ENCODE peak calls at places on chromosome 10, in five cellular contexts. One of them, this sample, is unnamed.

GRCh38 chr10:71878327-71879034 is 27.4 kb upstream of the PSAP start:
- DNase-seq in stimulated activated CD4-positive, alpha-beta T cell treated with anti-CD3 and anti-CD28 coated beads, TNF-alpha, amount 100 ng/mL, for 1 hour: no peak
- DNase-seq in OCI-LY7: peak
- DNase-seq in HTR-8/SVneo: no peak
- DNase-seq in Daoy: no peak
- DNase-seq in this sample: no peak

GRCh38 chr10:115921795-115922194 is 351.2 kb downstream of the GFRA1 start:
- DNase-seq in OCI-LY7: no peak
- DNase-seq in stimulated activated CD4-positive, alpha-beta T cell treated with anti-CD3 and anti-CD28 coated beads, TNF-alpha, amount 100 ng/mL, for 1 hour: no peak
- DNase-seq in HTR-8/SVneo: no peak
- DNase-seq in Daoy: no peak
- DNase-seq in this sample: no peak

GRCh38 chr10:90857635-90858488 is at the start of gene HTR7:
- DNase-seq in stimulated activated CD4-positive, alpha-beta T cell treated with anti-CD3 and anti-CD28 coated beads, TNF-alpha, amount 100 ng/mL, for 1 hour: peak
- DNase-seq in OCI-LY7: peak
- DNase-seq in Daoy: peak
- DNase-seq in HTR-8/SVneo: no peak
- DNase-seq in this sample: peak

GRCh38 chr10:79049931-79050895 is 18.6 kb upstream of the ZMIZ1 start:
- DNase-seq in Daoy: peak
- DNase-seq in OCI-LY7: no peak
- DNase-seq in HTR-8/SVneo: no peak
- DNase-seq in stimulated activated CD4-positive, alpha-beta T cell treated with anti-CD3 and anti-CD28 coated beads, TNF-alpha, amount 100 ng/mL, for 1 hour: no peak
- DNase-seq in this sample: no peak

GRCh38 chr10:62885656-62886461 is 69.7 kb upstream of the EGR2 start:
- DNase-seq in stimulated activated CD4-positive, alpha-beta T cell treated with anti-CD3 and anti-CD28 coated beads, TNF-alpha, amount 100 ng/mL, for 1 hour: no peak
- DNase-seq in Daoy: peak
- DNase-seq in OCI-LY7: no peak
- DNase-seq in HTR-8/SVneo: peak
- DNase-seq in this sample: no peak

GRCh38 chr10:84715911-84716310 is 387.5 kb downstream of the CCSER2 start:
- DNase-seq in HTR-8/SVneo: peak
- DNase-seq in stimulated activated CD4-positive, alpha-beta T cell treated with anti-CD3 and anti-CD28 coated beads, TNF-alpha, amount 100 ng/mL, for 1 hour: no peak
- DNase-seq in Daoy: no peak
- DNase-seq in OCI-LY7: peak
- DNase-seq in this sample: peak

GRCh38 chr10:11936389-11937152 is 106.0 kb downstream of the UPF2 start:
- DNase-seq in stimulated activated CD4-positive, alpha-beta T cell treated with anti-CD3 and anti-CD28 coated beads, TNF-alpha, amount 100 ng/mL, for 1 hour: no peak
- DNase-seq in Daoy: no peak
- DNase-seq in HTR-8/SVneo: no peak
- DNase-seq in OCI-LY7: no peak
- DNase-seq in this sample: no peak

GRCh38 chr10:58179238-58179637 is 88.5 kb downstream of the IPMK start:
- DNase-seq in OCI-LY7: no peak
- DNase-seq in Daoy: no peak
- DNase-seq in HTR-8/SVneo: no peak
- DNase-seq in stimulated activated CD4-positive, alpha-beta T cell treated with anti-CD3 and anti-CD28 coated beads, TNF-alpha, amount 100 ng/mL, for 1 hour: no peak
- DNase-seq in this sample: no peak

GRCh38 chr10:42940487-42941157 is 136.2 kb upstream of the RET start:
- DNase-seq in OCI-LY7: no peak
- DNase-seq in HTR-8/SVneo: no peak
- DNase-seq in Daoy: no peak
- DNase-seq in stimulated activated CD4-positive, alpha-beta T cell treated with anti-CD3 and anti-CD28 coated beads, TNF-alpha, amount 100 ng/mL, for 1 hour: no peak
- DNase-seq in this sample: no peak

GRCh38 chr10:112209534-112210200 is 26.1 kb upstream of the GPAM start:
- DNase-seq in Daoy: peak
- DNase-seq in stimulated activated CD4-positive, alpha-beta T cell treated with anti-CD3 and anti-CD28 coated beads, TNF-alpha, amount 100 ng/mL, for 1 hour: no peak
- DNase-seq in HTR-8/SVneo: no peak
- DNase-seq in OCI-LY7: no peak
- DNase-seq in this sample: no peak

GRCh38 chr10:22369433-22370072 is 24.3 kb downstream of the SPAG6 start:
- DNase-seq in stimulated activated CD4-positive, alpha-beta T cell treated with anti-CD3 and anti-CD28 coated beads, TNF-alpha, amount 100 ng/mL, for 1 hour: no peak
- DNase-seq in OCI-LY7: no peak
- DNase-seq in Daoy: peak
- DNase-seq in HTR-8/SVneo: no peak
- DNase-seq in this sample: no peak

GRCh38 chr10:18886102-18886501 is 162.5 kb upstream of the MALRD1 start:
- DNase-seq in HTR-8/SVneo: peak
- DNase-seq in Daoy: peak
- DNase-seq in OCI-LY7: no peak
- DNase-seq in stimulated activated CD4-positive, alpha-beta T cell treated with anti-CD3 and anti-CD28 coated beads, TNF-alpha, amount 100 ng/mL, for 1 hour: no peak
- DNase-seq in this sample: no peak

GRCh38 chr10:32166365-32166764 is 110.1 kb upstream of the KIF5B start:
- DNase-seq in HTR-8/SVneo: no peak
- DNase-seq in OCI-LY7: no peak
- DNase-seq in Daoy: no peak
- DNase-seq in stimulated activated CD4-positive, alpha-beta T cell treated with anti-CD3 and anti-CD28 coated beads, TNF-alpha, amount 100 ng/mL, for 1 hour: no peak
- DNase-seq in this sample: no peak

GRCh38 chr10:84196083-84196482 is 1.7 kb downstream of the CDHR1 start:
- DNase-seq in Daoy: no peak
- DNase-seq in OCI-LY7: no peak
- DNase-seq in HTR-8/SVneo: no peak
- DNase-seq in stimulated activated CD4-positive, alpha-beta T cell treated with anti-CD3 and anti-CD28 coated beads, TNF-alpha, amount 100 ng/mL, for 1 hour: no peak
- DNase-seq in this sample: no peak

GRCh38 chr10:80443531-80443974 is 10.6 kb upstream of the TSPAN14 start:
- DNase-seq in Daoy: peak
- DNase-seq in HTR-8/SVneo: no peak
- DNase-seq in stimulated activated CD4-positive, alpha-beta T cell treated with anti-CD3 and anti-CD28 coated beads, TNF-alpha, amount 100 ng/mL, for 1 hour: no peak
- DNase-seq in OCI-LY7: peak
- DNase-seq in this sample: no peak

GRCh38 chr10:79153753-79154152 is 85.0 kb downstream of the ZMIZ1 start:
- DNase-seq in Daoy: no peak
- DNase-seq in stimulated activated CD4-positive, alpha-beta T cell treated with anti-CD3 and anti-CD28 coated beads, TNF-alpha, amount 100 ng/mL, for 1 hour: no peak
- DNase-seq in HTR-8/SVneo: no peak
- DNase-seq in OCI-LY7: no peak
- DNase-seq in this sample: no peak

GRCh38 chr10:86321568-86321967 is 45.0 kb downstream of the GRID1 start:
- DNase-seq in Daoy: no peak
- DNase-seq in OCI-LY7: no peak
- DNase-seq in stimulated activated CD4-positive, alpha-beta T cell treated with anti-CD3 and anti-CD28 coated beads, TNF-alpha, amount 100 ng/mL, for 1 hour: no peak
- DNase-seq in HTR-8/SVneo: no peak
- DNase-seq in this sample: no peak

GRCh38 chr10:108616559-108617285 is 1306.6 kb downstream of the XPNPEP1 start:
- DNase-seq in Daoy: no peak
- DNase-seq in OCI-LY7: no peak
- DNase-seq in HTR-8/SVneo: no peak
- DNase-seq in stimulated activated CD4-positive, alpha-beta T cell treated with anti-CD3 and anti-CD28 coated beads, TNF-alpha, amount 100 ng/mL, for 1 hour: no peak
- DNase-seq in this sample: no peak

GRCh38 chr10:74896788-74897527 is 70.6 kb downstream of the KAT6B start:
- DNase-seq in HTR-8/SVneo: no peak
- DNase-seq in OCI-LY7: no peak
- DNase-seq in Daoy: no peak
- DNase-seq in stimulated activated CD4-positive, alpha-beta T cell treated with anti-CD3 and anti-CD28 coated beads, TNF-alpha, amount 100 ng/mL, for 1 hour: no peak
- DNase-seq in this sample: no peak

GRCh38 chr10:28480566-28480965 is 52.4 kb upstream of the WAC start:
- DNase-seq in stimulated activated CD4-positive, alpha-beta T cell treated with anti-CD3 and anti-CD28 coated beads, TNF-alpha, amount 100 ng/mL, for 1 hour: no peak
- DNase-seq in Daoy: no peak
- DNase-seq in HTR-8/SVneo: no peak
- DNase-seq in OCI-LY7: no peak
- DNase-seq in this sample: no peak

GRCh38 chr10:98225000-98225399 is 43.0 kb downstream of the LOXL4 start:
- DNase-seq in HTR-8/SVneo: no peak
- DNase-seq in Daoy: no peak
- DNase-seq in stimulated activated CD4-positive, alpha-beta T cell treated with anti-CD3 and anti-CD28 coated beads, TNF-alpha, amount 100 ng/mL, for 1 hour: no peak
- DNase-seq in OCI-LY7: no peak
- DNase-seq in this sample: no peak

GRCh38 chr10:78805176-78805575 is 263.6 kb upstream of the ZMIZ1 start:
- DNase-seq in stimulated activated CD4-positive, alpha-beta T cell treated with anti-CD3 and anti-CD28 coated beads, TNF-alpha, amount 100 ng/mL, for 1 hour: no peak
- DNase-seq in OCI-LY7: no peak
- DNase-seq in Daoy: peak
- DNase-seq in HTR-8/SVneo: peak
- DNase-seq in this sample: no peak

GRCh38 chr10:44743539-44743938 is 167.6 kb upstream of the TMEM72 start:
- DNase-seq in OCI-LY7: no peak
- DNase-seq in Daoy: no peak
- DNase-seq in HTR-8/SVneo: no peak
- DNase-seq in stimulated activated CD4-positive, alpha-beta T cell treated with anti-CD3 and anti-CD28 coated beads, TNF-alpha, amount 100 ng/mL, for 1 hour: no peak
- DNase-seq in this sample: no peak

GRCh38 chr10:88979603-88980002 is 11.0 kb upstream of the FAS start:
- DNase-seq in OCI-LY7: no peak
- DNase-seq in Daoy: no peak
- DNase-seq in HTR-8/SVneo: no peak
- DNase-seq in stimulated activated CD4-positive, alpha-beta T cell treated with anti-CD3 and anti-CD28 coated beads, TNF-alpha, amount 100 ng/mL, for 1 hour: no peak
- DNase-seq in this sample: no peak

GRCh38 chr10:6089334-6090219 is 743 bp downstream of the RBM17 start:
- DNase-seq in stimulated activated CD4-positive, alpha-beta T cell treated with anti-CD3 and anti-CD28 coated beads, TNF-alpha, amount 100 ng/mL, for 1 hour: no peak
- DNase-seq in HTR-8/SVneo: no peak
- DNase-seq in Daoy: peak
- DNase-seq in OCI-LY7: peak
- DNase-seq in this sample: peak

GRCh38 chr10:132239126-132240031 is 52.6 kb downstream of the DPYSL4 start:
- DNase-seq in Daoy: no peak
- DNase-seq in HTR-8/SVneo: no peak
- DNase-seq in OCI-LY7: no peak
- DNase-seq in stimulated activated CD4-positive, alpha-beta T cell treated with anti-CD3 and anti-CD28 coated beads, TNF-alpha, amount 100 ng/mL, for 1 hour: no peak
- DNase-seq in this sample: no peak

GRCh38 chr10:82683989-82684388 is 809.0 kb downstream of the NRG3 start:
- DNase-seq in Daoy: no peak
- DNase-seq in HTR-8/SVneo: no peak
- DNase-seq in stimulated activated CD4-positive, alpha-beta T cell treated with anti-CD3 and anti-CD28 coated beads, TNF-alpha, amount 100 ng/mL, for 1 hour: no peak
- DNase-seq in OCI-LY7: no peak
- DNase-seq in this sample: no peak

GRCh38 chr10:76675561-76675950 is 962.1 kb downstream of the KCNMA1 start:
- DNase-seq in OCI-LY7: no peak
- DNase-seq in HTR-8/SVneo: no peak
- DNase-seq in stimulated activated CD4-positive, alpha-beta T cell treated with anti-CD3 and anti-CD28 coated beads, TNF-alpha, amount 100 ng/mL, for 1 hour: no peak
- DNase-seq in Daoy: no peak
- DNase-seq in this sample: no peak

GRCh38 chr10:112752268-112752667 is 197.8 kb upstream of the TCF7L2 start:
- DNase-seq in HTR-8/SVneo: no peak
- DNase-seq in Daoy: no peak
- DNase-seq in OCI-LY7: no peak
- DNase-seq in stimulated activated CD4-positive, alpha-beta T cell treated with anti-CD3 and anti-CD28 coated beads, TNF-alpha, amount 100 ng/mL, for 1 hour: no peak
- DNase-seq in this sample: no peak

GRCh38 chr10:7302393-7303054 is 108.3 kb downstream of the SFMBT2 start:
- DNase-seq in Daoy: peak
- DNase-seq in OCI-LY7: no peak
- DNase-seq in stimulated activated CD4-positive, alpha-beta T cell treated with anti-CD3 and anti-CD28 coated beads, TNF-alpha, amount 100 ng/mL, for 1 hour: no peak
- DNase-seq in HTR-8/SVneo: peak
- DNase-seq in this sample: no peak

GRCh38 chr10:120005408-120006280 is 113.1 kb downstream of the SEC23IP start:
- DNase-seq in Daoy: no peak
- DNase-seq in stimulated activated CD4-positive, alpha-beta T cell treated with anti-CD3 and anti-CD28 coated beads, TNF-alpha, amount 100 ng/mL, for 1 hour: no peak
- DNase-seq in OCI-LY7: no peak
- DNase-seq in HTR-8/SVneo: no peak
- DNase-seq in this sample: no peak

GRCh38 chr10:63267414-63268138 is 134.4 kb downstream of the NRBF2 start:
- DNase-seq in Daoy: peak
- DNase-seq in HTR-8/SVneo: peak
- DNase-seq in OCI-LY7: peak
- DNase-seq in stimulated activated CD4-positive, alpha-beta T cell treated with anti-CD3 and anti-CD28 coated beads, TNF-alpha, amount 100 ng/mL, for 1 hour: no peak
- DNase-seq in this sample: no peak

GRCh38 chr10:12638103-12638502 is 288.8 kb downstream of the CAMK1D start:
- DNase-seq in HTR-8/SVneo: no peak
- DNase-seq in stimulated activated CD4-positive, alpha-beta T cell treated with anti-CD3 and anti-CD28 coated beads, TNF-alpha, amount 100 ng/mL, for 1 hour: no peak
- DNase-seq in Daoy: peak
- DNase-seq in OCI-LY7: no peak
- DNase-seq in this sample: no peak

GRCh38 chr10:12135631-12136030 is 6.2 kb downstream of the SEC61A2 start:
- DNase-seq in Daoy: no peak
- DNase-seq in OCI-LY7: no peak
- DNase-seq in stimulated activated CD4-positive, alpha-beta T cell treated with anti-CD3 and anti-CD28 coated beads, TNF-alpha, amount 100 ng/mL, for 1 hour: no peak
- DNase-seq in HTR-8/SVneo: no peak
- DNase-seq in this sample: no peak

GRCh38 chr10:99630991-99631390 is 10.8 kb upstream of the SLC25A28 start:
- DNase-seq in OCI-LY7: no peak
- DNase-seq in Daoy: no peak
- DNase-seq in stimulated activated CD4-positive, alpha-beta T cell treated with anti-CD3 and anti-CD28 coated beads, TNF-alpha, amount 100 ng/mL, for 1 hour: no peak
- DNase-seq in HTR-8/SVneo: no peak
- DNase-seq in this sample: no peak

GRCh38 chr10:323651-324293 is 188.5 kb downstream of the ZMYND11 start:
- DNase-seq in Daoy: peak
- DNase-seq in HTR-8/SVneo: peak
- DNase-seq in stimulated activated CD4-positive, alpha-beta T cell treated with anti-CD3 and anti-CD28 coated beads, TNF-alpha, amount 100 ng/mL, for 1 hour: peak
- DNase-seq in OCI-LY7: no peak
- DNase-seq in this sample: no peak